ENCODE peak calls at places on chromosomes 4 and X, in four cellular contexts. One of them, this sample, is unnamed. For H3K27me3, the result is how much of the 10 kb centered on the place peaks cover.

GRCh38 chrX:45718676-45719075 is 518.0 kb upstream of the DIPK2B start:
- DNase-seq in HCT116: no peak
- DNase-seq in neuronal stem cell: no peak
- DNase-seq in thyroid gland: no peak
- DNase-seq in this sample: no peak

GRCh38 chr4:7736436-7737267 is 203.0 kb downstream of the AFAP1 start:
- DNase-seq in HCT116: no peak
- DNase-seq in neuronal stem cell: no peak
- DNase-seq in thyroid gland: no peak
- DNase-seq in this sample: no peak

GRCh38 chr4:175705407-175705806 is 106.7 kb downstream of the GPM6A start:
- DNase-seq in HCT116: no peak
- DNase-seq in neuronal stem cell: peak
- DNase-seq in thyroid gland: no peak
- DNase-seq in this sample: peak

GRCh38 chrX:132963846-132964245 is 5.4 kb upstream of the HS6ST2 start:
- DNase-seq in HCT116: no peak
- DNase-seq in neuronal stem cell: no peak
- DNase-seq in thyroid gland: no peak
- DNase-seq in this sample: no peak

GRCh38 chrX:42021058-42021457 is 97.7 kb upstream of the CASK start:
- DNase-seq in HCT116: no peak
- DNase-seq in neuronal stem cell: no peak
- DNase-seq in thyroid gland: no peak
- DNase-seq in this sample: no peak

GRCh38 chr4:25970691-25971427 is 56.8 kb downstream of the SMIM20 start:
- DNase-seq in HCT116: no peak
- DNase-seq in neuronal stem cell: no peak
- DNase-seq in thyroid gland: no peak
- DNase-seq in this sample: no peak

GRCh38 chrX:101347859-101348451 is 587 bp downstream of the TIMM8A start:
- DNase-seq in HCT116: no peak
- DNase-seq in neuronal stem cell: no peak
- DNase-seq in thyroid gland: peak
- DNase-seq in this sample: no peak

GRCh38 chr4:105991726-105992125 is 96.5 kb downstream of the NPNT start:
- DNase-seq in HCT116: no peak
- DNase-seq in neuronal stem cell: no peak
- DNase-seq in thyroid gland: no peak
- DNase-seq in this sample: no peak

DNA sequence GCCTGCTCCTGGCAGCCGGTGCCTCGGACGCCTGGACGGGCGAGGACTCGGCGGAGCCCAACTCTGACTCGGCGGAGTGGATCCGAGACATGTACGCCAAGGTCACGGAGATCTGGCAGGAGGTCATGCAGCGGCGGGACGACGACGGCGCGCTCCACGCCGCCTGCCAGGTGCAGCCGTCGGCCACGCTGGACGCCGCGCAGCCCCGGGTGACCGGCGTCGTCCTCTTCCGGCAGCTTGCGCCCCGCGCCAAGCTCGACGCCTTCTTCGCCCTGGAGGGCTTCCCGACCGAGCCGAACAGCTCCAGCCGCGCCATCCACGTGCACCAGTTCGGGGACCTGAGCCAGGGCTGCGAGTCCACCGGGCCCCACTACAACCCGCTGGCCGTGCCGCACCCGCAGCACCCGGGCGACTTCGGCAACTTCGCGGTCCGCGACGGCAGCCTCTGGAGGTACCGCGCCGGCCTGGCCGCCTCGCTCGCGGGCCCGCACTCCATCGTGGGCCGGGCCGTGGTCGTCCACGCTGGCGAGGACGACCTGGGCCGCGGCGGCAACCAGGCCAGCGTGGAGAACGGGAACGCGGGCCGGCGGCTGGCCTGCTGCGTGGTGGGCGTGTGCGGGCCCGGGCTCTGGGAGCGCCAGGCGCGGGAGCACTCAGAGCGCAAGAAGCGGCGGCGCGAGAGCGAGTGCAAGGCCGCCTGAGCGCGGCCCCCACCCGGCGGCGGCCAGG is 4.3 kb downstream of the SOD3 start:
- DNase-seq in HCT116: no peak
- DNase-seq in neuronal stem cell: no peak
- DNase-seq in thyroid gland: no peak
- DNase-seq in this sample: no peak
- H3K27me3 ChIP-seq in HCT116: under half
- H3K27me3 ChIP-seq in neuronal stem cell: under half
- H3K27me3 ChIP-seq in thyroid gland: under half
- H3K27me3 ChIP-seq in this sample: under half

GRCh38 chrX:53544936-53545335 is 110.8 kb upstream of the HSD17B10 start:
- DNase-seq in HCT116: no peak
- DNase-seq in neuronal stem cell: no peak
- DNase-seq in thyroid gland: no peak
- DNase-seq in this sample: no peak
- H3K27me3 ChIP-seq in HCT116: under half
- H3K27me3 ChIP-seq in neuronal stem cell: under half
- H3K27me3 ChIP-seq in thyroid gland: under half
- H3K27me3 ChIP-seq in this sample: under half

GRCh38 chr4:181613210-181613609 is 630.0 kb upstream of the TENM3 start:
- DNase-seq in HCT116: no peak
- DNase-seq in neuronal stem cell: no peak
- DNase-seq in thyroid gland: no peak
- DNase-seq in this sample: no peak

GRCh38 chr4:181612240-181612639 is 631.0 kb upstream of the TENM3 start:
- DNase-seq in HCT116: no peak
- DNase-seq in neuronal stem cell: no peak
- DNase-seq in thyroid gland: no peak
- DNase-seq in this sample: no peak

DNA sequence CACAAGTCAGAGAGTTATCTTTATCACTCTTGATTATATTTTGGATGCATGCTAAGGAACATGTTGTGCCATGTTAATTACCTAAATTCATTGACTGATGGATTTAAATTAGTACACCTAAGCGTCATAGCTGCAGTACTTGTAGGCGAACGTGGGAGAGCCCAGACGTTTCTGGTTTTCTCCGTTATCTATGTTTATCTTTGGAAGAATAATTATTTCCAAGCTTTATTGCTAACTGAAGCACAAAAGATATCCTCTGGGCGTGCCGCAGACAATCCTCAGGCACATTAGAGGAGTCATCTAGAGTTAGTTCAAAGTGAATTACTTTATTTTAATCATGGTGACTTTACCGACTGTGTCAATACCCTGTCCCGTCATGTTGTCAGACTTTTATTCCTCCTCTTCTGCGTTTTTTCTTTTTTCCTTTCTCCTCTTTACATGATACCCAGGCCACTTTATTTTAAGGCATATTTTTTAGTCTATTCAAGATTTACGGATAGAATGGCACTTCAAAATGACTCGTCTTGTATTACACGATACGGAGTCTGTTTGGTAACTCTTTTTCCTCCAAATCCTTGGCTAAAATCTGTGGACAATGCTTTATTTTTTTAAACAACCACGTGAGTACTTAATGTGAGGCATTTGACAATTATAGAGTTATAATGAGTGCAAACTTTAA is 632.0 kb upstream of the TENM3 start:
- DNase-seq in HCT116: no peak
- DNase-seq in neuronal stem cell: no peak
- DNase-seq in thyroid gland: no peak
- DNase-seq in this sample: no peak
- H3K27me3 ChIP-seq in HCT116: under half
- H3K27me3 ChIP-seq in neuronal stem cell: under half
- H3K27me3 ChIP-seq in thyroid gland: under half
- H3K27me3 ChIP-seq in this sample: under half

GRCh38 chr4:8877780-8878040 is 6.1 kb upstream of the HMX1 start:
- DNase-seq in HCT116: no peak
- DNase-seq in neuronal stem cell: no peak
- DNase-seq in thyroid gland: no peak
- DNase-seq in this sample: no peak
- H3K27me3 ChIP-seq in HCT116: under half
- H3K27me3 ChIP-seq in neuronal stem cell: half or more
- H3K27me3 ChIP-seq in thyroid gland: under half
- H3K27me3 ChIP-seq in this sample: half or more

DNA sequence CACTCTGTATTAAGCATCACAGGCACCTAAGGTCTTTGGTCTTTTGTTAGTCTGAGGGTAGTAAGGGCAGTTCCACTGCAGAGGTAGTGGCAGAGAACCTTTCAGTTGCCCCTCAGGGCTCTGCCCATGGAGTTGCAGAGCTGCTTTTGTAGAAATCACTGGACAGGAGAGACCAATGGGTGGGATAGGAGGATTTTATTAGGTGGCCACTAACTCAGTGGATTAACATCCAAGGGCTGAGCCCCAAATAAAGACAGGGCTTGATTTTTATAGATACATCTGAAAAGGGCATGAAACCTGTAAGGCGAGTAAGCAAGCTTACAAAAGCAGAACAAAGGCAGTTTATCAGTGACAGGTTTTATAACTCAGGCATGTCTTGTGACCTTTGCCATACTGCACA is 1035.4 kb downstream of the SH3BGRL start:
- DNase-seq in HCT116: no peak
- DNase-seq in neuronal stem cell: no peak
- DNase-seq in thyroid gland: no peak
- DNase-seq in this sample: no peak
- H3K27me3 ChIP-seq in HCT116: under half
- H3K27me3 ChIP-seq in neuronal stem cell: under half
- H3K27me3 ChIP-seq in thyroid gland: under half
- H3K27me3 ChIP-seq in this sample: under half

This sample was measured in iPS DF 6.9.